ENCODE peak calls at places on chromosomes 7 and 10, in four cellular contexts. One of them, this sample, is unnamed.

GRCh38 chr10:133532871-133533270 is 5.7 kb downstream of the CYP2E1 start:
- DNase-seq in sigmoid colon: no peak
- DNase-seq in K562: no peak
- DNase-seq in Calu3: no peak
- DNase-seq in this sample: no peak

GRCh38 chr7:137981668-137982067 is 20.2 kb downstream of the CREB3L2 start:
- DNase-seq in K562: no peak
- DNase-seq in sigmoid colon: no peak
- DNase-seq in Calu3: no peak
- DNase-seq in this sample: no peak

GRCh38 chr10:59876695-59877094 is 29.7 kb downstream of the CCDC6 start:
- DNase-seq in K562: no peak
- DNase-seq in sigmoid colon: no peak
- DNase-seq in Calu3: no peak
- DNase-seq in this sample: no peak

GRCh38 chr10:128071417-128071782 is 54.8 kb downstream of the MKI67 start:
- DNase-seq in Calu3: no peak
- DNase-seq in K562: no peak
- DNase-seq in sigmoid colon: peak
- DNase-seq in this sample: no peak

GRCh38 chr7:138917771-138918170 is 63.4 kb downstream of the KIAA1549 start:
- DNase-seq in sigmoid colon: no peak
- DNase-seq in Calu3: no peak
- DNase-seq in K562: no peak
- DNase-seq in this sample: no peak

GRCh38 chr7:55472928-55473725 is 99.2 kb downstream of the VOPP1 start:
- DNase-seq in sigmoid colon: no peak
- DNase-seq in Calu3: no peak
- DNase-seq in K562: no peak
- DNase-seq in this sample: no peak

GRCh38 chr10:91071786-91072185 is 148.7 kb upstream of the PCGF5 start:
- DNase-seq in sigmoid colon: no peak
- DNase-seq in K562: no peak
- DNase-seq in Calu3: no peak
- DNase-seq in this sample: no peak

GRCh38 chr7:46157931-46158330 is 236.9 kb upstream of the IGFBP3 start:
- DNase-seq in sigmoid colon: no peak
- DNase-seq in Calu3: no peak
- DNase-seq in K562: no peak
- DNase-seq in this sample: no peak

GRCh38 chr10:16843252-16843870 is 26.1 kb upstream of the RSU1 start:
- DNase-seq in Calu3: peak
- DNase-seq in K562: peak
- DNase-seq in sigmoid colon: no peak
- DNase-seq in this sample: no peak

GRCh38 chr7:130951303-130951975 is 217.4 kb upstream of the KLF14 start:
- DNase-seq in sigmoid colon: no peak
- DNase-seq in Calu3: no peak
- DNase-seq in K562: no peak
- DNase-seq in this sample: no peak

GRCh38 chr10:123278445-123278844 is 124.2 kb downstream of the BUB3 start:
- DNase-seq in Calu3: no peak
- DNase-seq in K562: no peak
- DNase-seq in sigmoid colon: no peak
- DNase-seq in this sample: no peak

GRCh38 chr7:29614229-29614628 is 50.6 kb downstream of the PRR15 start:
- DNase-seq in sigmoid colon: no peak
- DNase-seq in Calu3: no peak
- DNase-seq in K562: no peak
- DNase-seq in this sample: no peak

GRCh38 chr10:102631525-102632393 is 12.5 kb upstream of the TRIM8 start:
- DNase-seq in sigmoid colon: no peak
- DNase-seq in K562: no peak
- DNase-seq in Calu3: no peak
- DNase-seq in this sample: no peak

GRCh38 chr7:105602325-105603305 is 21.3 kb upstream of the EFCAB10 start:
- DNase-seq in Calu3: no peak
- DNase-seq in K562: no peak
- DNase-seq in sigmoid colon: peak
- DNase-seq in this sample: no peak

GRCh38 chr7:149669121-149669818 is 104.1 kb downstream of the ZNF467 start:
- DNase-seq in sigmoid colon: no peak
- DNase-seq in K562: no peak
- DNase-seq in Calu3: no peak
- DNase-seq in this sample: no peak

GRCh38 chr7:36157506-36158320 is 4.7 kb downstream of the EEPD1 start:
- DNase-seq in Calu3: no peak
- DNase-seq in sigmoid colon: no peak
- DNase-seq in K562: no peak
- DNase-seq in this sample: no peak

GRCh38 chr7:131919920-131920709 is 363.7 kb upstream of the PODXL start:
- DNase-seq in sigmoid colon: no peak
- DNase-seq in K562: no peak
- DNase-seq in Calu3: no peak
- DNase-seq in this sample: no peak

GRCh38 chr10:78623577-78624215 is 445.1 kb upstream of the ZMIZ1 start:
- DNase-seq in Calu3: peak
- DNase-seq in sigmoid colon: no peak
- DNase-seq in K562: no peak
- DNase-seq in this sample: no peak

GRCh38 chr7:77657427-77658331 is 38.6 kb upstream of the RSBN1L start:
- DNase-seq in Calu3: peak
- DNase-seq in K562: peak
- DNase-seq in sigmoid colon: no peak
- DNase-seq in this sample: no peak

GRCh38 chr10:76397210-76397881 is 965.9 kb downstream of the LRMDA start:
- DNase-seq in Calu3: no peak
- DNase-seq in K562: no peak
- DNase-seq in sigmoid colon: peak
- DNase-seq in this sample: no peak

GRCh38 chr10:22992075-22992474 is 64.2 kb downstream of the ARMC3 start:
- DNase-seq in K562: no peak
- DNase-seq in sigmoid colon: no peak
- DNase-seq in Calu3: no peak
- DNase-seq in this sample: no peak

GRCh38 chr10:22986771-22987542 is 59.1 kb downstream of the ARMC3 start:
- DNase-seq in sigmoid colon: no peak
- DNase-seq in Calu3: no peak
- DNase-seq in K562: no peak
- DNase-seq in this sample: no peak

GRCh38 chr10:22990443-22990842 is 62.6 kb downstream of the ARMC3 start:
- DNase-seq in sigmoid colon: no peak
- DNase-seq in Calu3: no peak
- DNase-seq in K562: no peak
- DNase-seq in this sample: no peak

GRCh38 chr10:22992621-22993020 is 64.8 kb downstream of the ARMC3 start:
- DNase-seq in sigmoid colon: no peak
- DNase-seq in Calu3: no peak
- DNase-seq in K562: no peak
- DNase-seq in this sample: no peak

DNA sequence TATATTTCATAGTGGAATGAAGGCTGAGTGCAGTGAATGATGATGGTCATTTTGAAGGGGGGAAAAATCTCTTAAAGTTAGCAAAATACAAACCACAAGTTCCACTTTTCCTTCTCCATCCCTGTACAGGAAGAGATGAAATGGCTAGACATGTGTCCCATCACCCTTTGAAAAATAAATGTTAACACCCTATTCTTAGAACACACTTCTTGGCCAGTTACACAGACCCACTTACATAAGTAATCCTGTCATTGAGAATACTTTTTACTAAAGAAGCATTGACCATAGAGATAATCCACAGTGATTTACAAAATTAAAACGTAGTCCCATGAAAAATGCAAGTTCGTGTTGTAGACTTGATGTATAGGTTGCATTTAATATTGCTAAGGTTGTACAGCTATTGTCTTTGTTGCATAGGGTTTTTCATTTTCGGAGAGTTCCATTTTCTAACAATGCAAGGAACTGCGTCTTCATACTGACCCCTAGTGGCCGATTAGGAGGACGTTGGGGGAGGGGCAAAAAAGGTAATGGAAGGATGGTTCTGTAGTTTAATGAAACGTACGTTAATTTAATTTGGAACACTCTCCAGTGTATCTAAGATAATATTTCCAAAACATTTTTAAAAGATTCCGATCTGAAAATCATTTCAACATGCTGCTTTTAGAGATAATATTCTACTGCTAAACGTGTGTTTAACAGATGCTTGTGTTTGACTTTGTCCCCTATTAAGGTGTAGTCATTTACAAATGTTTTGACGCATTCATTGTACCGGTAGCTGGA is 60.9 kb downstream of the ARMC3 start:
- DNase-seq in Calu3: peak
- DNase-seq in sigmoid colon: peak
- DNase-seq in K562: peak
- DNase-seq in this sample: no peak
- TF ChIP-seq CTCF in Calu3: peak
- TF ChIP-seq CTCF in sigmoid colon: peak
- TF ChIP-seq CTCF in K562: peak
- TF ChIP-seq CTCF in this sample: peak

GRCh38 chr10:95451568-95452524 is 109.3 kb downstream of the SORBS1 start:
- DNase-seq in K562: no peak
- DNase-seq in sigmoid colon: no peak
- DNase-seq in Calu3: no peak
- DNase-seq in this sample: no peak
- TF ChIP-seq CTCF in K562: no peak
- TF ChIP-seq CTCF in sigmoid colon: no peak
- TF ChIP-seq CTCF in Calu3: no peak
- TF ChIP-seq CTCF in this sample: no peak

DNA sequence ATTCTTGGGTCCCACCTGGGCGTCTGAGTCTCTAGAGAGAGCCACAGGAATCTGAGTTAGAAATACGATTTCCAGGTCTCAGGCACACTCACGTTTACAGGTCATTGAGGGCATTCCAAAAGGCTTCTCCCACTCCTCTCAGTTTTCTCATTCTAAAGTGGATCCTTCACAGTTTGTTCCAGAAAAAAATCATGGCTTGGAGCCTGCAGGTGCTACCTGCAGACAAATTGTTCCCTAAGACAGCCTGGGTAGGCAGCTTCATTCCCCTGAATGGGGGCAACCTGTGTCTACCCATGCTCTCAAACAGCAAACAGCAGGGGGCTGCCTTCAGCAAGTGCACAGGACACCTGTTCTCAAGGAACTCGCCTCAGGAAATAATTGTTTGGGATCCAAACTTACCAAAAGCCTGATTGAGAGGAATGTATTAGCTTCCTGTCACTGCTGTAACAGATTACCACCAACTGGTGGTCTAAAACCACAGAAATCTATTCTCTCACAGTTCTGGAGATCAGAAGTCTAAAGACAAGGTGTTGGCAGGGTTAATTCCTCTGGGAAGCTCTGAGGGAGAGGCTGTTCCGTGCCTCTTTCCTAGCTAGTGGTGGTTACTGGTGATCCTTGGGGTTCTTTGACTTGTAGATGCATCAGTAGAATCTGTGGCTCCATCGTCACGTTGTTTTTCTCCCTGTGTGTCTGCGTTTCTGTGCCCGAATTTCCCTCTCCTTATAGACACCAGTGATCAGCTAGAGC is 117.2 kb downstream of the RAB11FIP2 start:
- DNase-seq in Calu3: no peak
- DNase-seq in K562: no peak
- DNase-seq in sigmoid colon: no peak
- DNase-seq in this sample: no peak
- TF ChIP-seq CTCF in Calu3: no peak
- TF ChIP-seq CTCF in K562: no peak
- TF ChIP-seq CTCF in sigmoid colon: no peak
- TF ChIP-seq CTCF in this sample: no peak

GRCh38 chr7:21299766-21300165 is 128.1 kb upstream of the SP4 start:
- DNase-seq in K562: no peak
- DNase-seq in Calu3: no peak
- DNase-seq in sigmoid colon: no peak
- DNase-seq in this sample: no peak

GRCh38 chr7:21305455-21306235 is 122.2 kb upstream of the SP4 start:
- DNase-seq in K562: no peak
- DNase-seq in sigmoid colon: no peak
- DNase-seq in Calu3: no peak
- DNase-seq in this sample: no peak

GRCh38 chr7:21304836-21305235 is 123.0 kb upstream of the SP4 start:
- DNase-seq in Calu3: no peak
- DNase-seq in sigmoid colon: no peak
- DNase-seq in K562: no peak
- DNase-seq in this sample: no peak

DNA sequence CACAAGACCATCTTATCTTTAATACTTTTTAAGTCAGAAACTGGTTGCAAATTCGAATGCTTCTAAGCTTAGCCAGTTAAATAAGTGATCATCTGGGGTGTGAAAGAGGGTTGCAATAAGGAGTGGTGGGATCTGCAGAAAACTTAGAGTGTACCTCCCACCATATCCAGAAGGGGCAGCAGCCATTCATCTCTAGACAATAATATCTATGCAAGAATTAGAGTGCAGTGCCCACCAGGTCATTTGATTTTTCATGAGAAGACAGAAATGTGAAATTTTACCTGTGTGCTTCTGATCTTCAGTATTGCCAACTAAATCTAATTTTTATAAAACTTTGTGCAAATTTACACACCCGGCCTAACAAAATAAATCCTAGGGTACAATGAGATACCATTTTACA is 127.2 kb upstream of the SP4 start:
- DNase-seq in sigmoid colon: no peak
- DNase-seq in K562: peak
- DNase-seq in Calu3: peak
- DNase-seq in this sample: no peak
- TF ChIP-seq CTCF in sigmoid colon: no peak
- TF ChIP-seq CTCF in K562: peak
- TF ChIP-seq CTCF in Calu3: peak
- TF ChIP-seq CTCF in this sample: peak

GRCh38 chr10:88731296-88731695 is 25.2 kb downstream of the LIPK start:
- DNase-seq in sigmoid colon: no peak
- DNase-seq in Calu3: peak
- DNase-seq in K562: no peak
- DNase-seq in this sample: no peak

GRCh38 chr10:88733215-88733614 is 26.6 kb upstream of the LIPN start:
- DNase-seq in sigmoid colon: no peak
- DNase-seq in K562: no peak
- DNase-seq in Calu3: no peak
- DNase-seq in this sample: no peak

GRCh38 chr10:88730864-88731263 is 24.8 kb downstream of the LIPK start:
- DNase-seq in K562: no peak
- DNase-seq in Calu3: no peak
- DNase-seq in sigmoid colon: no peak
- DNase-seq in this sample: no peak

GRCh38 chr10:88725798-88726197 is 19.7 kb downstream of the LIPK start:
- DNase-seq in Calu3: no peak
- DNase-seq in K562: no peak
- DNase-seq in sigmoid colon: no peak
- DNase-seq in this sample: no peak

GRCh38 chr10:88728107-88728763 is 22.2 kb downstream of the LIPK start:
- DNase-seq in Calu3: no peak
- DNase-seq in K562: no peak
- DNase-seq in sigmoid colon: no peak
- DNase-seq in this sample: no peak
- TF ChIP-seq CTCF in Calu3: peak
- TF ChIP-seq CTCF in K562: peak
- TF ChIP-seq CTCF in sigmoid colon: no peak
- TF ChIP-seq CTCF in this sample: peak

This sample was measured in osteocyte.